ENCODE peak calls at places on chromosomes 4 and X, in nine cellular contexts. One of them, this sample, is unnamed.

GRCh38 chr4:14059006-14059405 is 431.5 kb upstream of the BOD1L1 start:
- DNase-seq in cerebellar cortex: no peak
- DNase-seq in suprapubic skin: no peak
- DNase-seq in stimulated activated naive CD4-positive, alpha-beta T cell treated with Interleukin-2 at 50 U/mL for 16 hours: no peak
- DNase-seq in T follicular helper cell: no peak
- DNase-seq in thyroid gland: no peak
- DNase-seq in NCI-H2081: no peak
- DNase-seq in heart right ventricle: no peak
- DNase-seq in occipital lobe: no peak
- DNase-seq in this sample: no peak

GRCh38 chr4:14607578-14607977 is 394.7 kb upstream of the CPEB2 start:
- DNase-seq in cerebellar cortex: no peak
- DNase-seq in suprapubic skin: no peak
- DNase-seq in stimulated activated naive CD4-positive, alpha-beta T cell treated with Interleukin-2 at 50 U/mL for 16 hours: no peak
- DNase-seq in T follicular helper cell: no peak
- DNase-seq in thyroid gland: no peak
- DNase-seq in NCI-H2081: no peak
- DNase-seq in heart right ventricle: no peak
- DNase-seq in occipital lobe: no peak
- DNase-seq in this sample: no peak

GRCh38 chr4:22695011-22695410 is 2.3 kb downstream of the GBA3 start:
- DNase-seq in cerebellar cortex: no peak
- DNase-seq in suprapubic skin: no peak
- DNase-seq in stimulated activated naive CD4-positive, alpha-beta T cell treated with Interleukin-2 at 50 U/mL for 16 hours: no peak
- DNase-seq in T follicular helper cell: no peak
- DNase-seq in thyroid gland: no peak
- DNase-seq in NCI-H2081: no peak
- DNase-seq in heart right ventricle: no peak
- DNase-seq in occipital lobe: no peak
- DNase-seq in this sample: no peak

GRCh38 chr4:52096048-52096447 is 44.9 kb downstream of the SPATA18 start:
- DNase-seq in cerebellar cortex: no peak
- DNase-seq in suprapubic skin: no peak
- DNase-seq in stimulated activated naive CD4-positive, alpha-beta T cell treated with Interleukin-2 at 50 U/mL for 16 hours: no peak
- DNase-seq in T follicular helper cell: no peak
- DNase-seq in thyroid gland: no peak
- DNase-seq in NCI-H2081: no peak
- DNase-seq in heart right ventricle: no peak
- DNase-seq in occipital lobe: no peak
- DNase-seq in this sample: no peak

GRCh38 chr4:145881991-145882390 is 56.6 kb downstream of the ZNF827 start:
- DNase-seq in cerebellar cortex: peak; percentile 64
- DNase-seq in suprapubic skin: peak; percentile 70
- DNase-seq in stimulated activated naive CD4-positive, alpha-beta T cell treated with Interleukin-2 at 50 U/mL for 16 hours: no peak
- DNase-seq in T follicular helper cell: no peak
- DNase-seq in thyroid gland: peak; percentile 91
- DNase-seq in NCI-H2081: peak; percentile 60
- DNase-seq in heart right ventricle: no peak
- DNase-seq in occipital lobe: no peak
- DNase-seq in this sample: no peak

GRCh38 chrX:31423575-31424284 is 351.9 kb upstream of the FTHL17 start:
- DNase-seq in cerebellar cortex: peak; percentile 2
- DNase-seq in suprapubic skin: no peak
- DNase-seq in stimulated activated naive CD4-positive, alpha-beta T cell treated with Interleukin-2 at 50 U/mL for 16 hours: no peak
- DNase-seq in T follicular helper cell: no peak
- DNase-seq in thyroid gland: peak; percentile 5
- DNase-seq in NCI-H2081: peak; percentile 62
- DNase-seq in heart right ventricle: no peak
- DNase-seq in occipital lobe: no peak
- DNase-seq in this sample: no peak

GRCh38 chrX:130086414-130087207 is 23.7 kb downstream of the ELF4 start:
- DNase-seq in cerebellar cortex: no peak
- DNase-seq in suprapubic skin: no peak
- DNase-seq in stimulated activated naive CD4-positive, alpha-beta T cell treated with Interleukin-2 at 50 U/mL for 16 hours: peak; percentile 58
- DNase-seq in T follicular helper cell: peak; percentile 54
- DNase-seq in thyroid gland: no peak
- DNase-seq in NCI-H2081: no peak
- DNase-seq in heart right ventricle: no peak
- DNase-seq in occipital lobe: no peak
- DNase-seq in this sample: peak; percentile 52

GRCh38 chr4:786861-787300 is 39.0 kb downstream of the CPLX1 start:
- DNase-seq in cerebellar cortex: no peak
- DNase-seq in suprapubic skin: peak; percentile 65
- DNase-seq in stimulated activated naive CD4-positive, alpha-beta T cell treated with Interleukin-2 at 50 U/mL for 16 hours: no peak
- DNase-seq in T follicular helper cell: no peak
- DNase-seq in thyroid gland: no peak
- DNase-seq in NCI-H2081: no peak
- DNase-seq in heart right ventricle: peak; percentile 63
- DNase-seq in occipital lobe: no peak
- DNase-seq in this sample: no peak

GRCh38 chr4:100098681-100099080 is 91.6 kb downstream of the DDIT4L start:
- DNase-seq in cerebellar cortex: no peak
- DNase-seq in suprapubic skin: no peak
- DNase-seq in stimulated activated naive CD4-positive, alpha-beta T cell treated with Interleukin-2 at 50 U/mL for 16 hours: no peak
- DNase-seq in T follicular helper cell: no peak
- DNase-seq in thyroid gland: no peak
- DNase-seq in NCI-H2081: no peak
- DNase-seq in heart right ventricle: no peak
- DNase-seq in occipital lobe: no peak
- DNase-seq in this sample: no peak

GRCh38 chr4:52195882-52196281 is 144.8 kb downstream of the SPATA18 start:
- DNase-seq in cerebellar cortex: no peak
- DNase-seq in suprapubic skin: no peak
- DNase-seq in stimulated activated naive CD4-positive, alpha-beta T cell treated with Interleukin-2 at 50 U/mL for 16 hours: no peak
- DNase-seq in T follicular helper cell: no peak
- DNase-seq in thyroid gland: no peak
- DNase-seq in NCI-H2081: no peak
- DNase-seq in heart right ventricle: no peak
- DNase-seq in occipital lobe: no peak
- DNase-seq in this sample: no peak

GRCh38 chrX:153717445-153717844 is 6.7 kb downstream of the BCAP31 start:
- DNase-seq in cerebellar cortex: no peak
- DNase-seq in suprapubic skin: no peak
- DNase-seq in stimulated activated naive CD4-positive, alpha-beta T cell treated with Interleukin-2 at 50 U/mL for 16 hours: no peak
- DNase-seq in T follicular helper cell: no peak
- DNase-seq in thyroid gland: no peak
- DNase-seq in NCI-H2081: no peak
- DNase-seq in heart right ventricle: no peak
- DNase-seq in occipital lobe: no peak
- DNase-seq in this sample: no peak

GRCh38 chrX:153554519-153555167 is 37.2 kb downstream of the ATP2B3 start:
- DNase-seq in cerebellar cortex: peak; percentile 76
- DNase-seq in suprapubic skin: no peak
- DNase-seq in stimulated activated naive CD4-positive, alpha-beta T cell treated with Interleukin-2 at 50 U/mL for 16 hours: peak; percentile 32
- DNase-seq in T follicular helper cell: peak; percentile 40
- DNase-seq in thyroid gland: peak; percentile 58
- DNase-seq in NCI-H2081: peak; percentile 23
- DNase-seq in heart right ventricle: peak; percentile 69
- DNase-seq in occipital lobe: peak; percentile 76
- DNase-seq in this sample: peak; percentile 28

GRCh38 chr4:57190651-57191481 is 80.7 kb upstream of the IGFBP7 start:
- DNase-seq in cerebellar cortex: peak; percentile 12
- DNase-seq in suprapubic skin: no peak
- DNase-seq in stimulated activated naive CD4-positive, alpha-beta T cell treated with Interleukin-2 at 50 U/mL for 16 hours: no peak
- DNase-seq in T follicular helper cell: no peak
- DNase-seq in thyroid gland: peak; percentile 20
- DNase-seq in NCI-H2081: no peak
- DNase-seq in heart right ventricle: no peak
- DNase-seq in occipital lobe: no peak
- DNase-seq in this sample: no peak

GRCh38 chr4:151991001-151991883 is 230.4 kb upstream of the GATB start:
- DNase-seq in cerebellar cortex: no peak
- DNase-seq in suprapubic skin: no peak
- DNase-seq in stimulated activated naive CD4-positive, alpha-beta T cell treated with Interleukin-2 at 50 U/mL for 16 hours: no peak
- DNase-seq in T follicular helper cell: no peak
- DNase-seq in thyroid gland: no peak
- DNase-seq in NCI-H2081: no peak
- DNase-seq in heart right ventricle: no peak
- DNase-seq in occipital lobe: no peak
- DNase-seq in this sample: peak; percentile 8

GRCh38 chrX:69133561-69134542 is 31.4 kb downstream of the PJA1 start:
- DNase-seq in cerebellar cortex: peak; percentile 66
- DNase-seq in suprapubic skin: no peak
- DNase-seq in stimulated activated naive CD4-positive, alpha-beta T cell treated with Interleukin-2 at 50 U/mL for 16 hours: no peak
- DNase-seq in T follicular helper cell: no peak
- DNase-seq in thyroid gland: peak; percentile 65
- DNase-seq in NCI-H2081: no peak
- DNase-seq in heart right ventricle: no peak
- DNase-seq in occipital lobe: no peak
- DNase-seq in this sample: no peak

GRCh38 chr4:100842856-100843255 is 325.0 kb upstream of the EMCN start:
- DNase-seq in cerebellar cortex: no peak
- DNase-seq in suprapubic skin: no peak
- DNase-seq in stimulated activated naive CD4-positive, alpha-beta T cell treated with Interleukin-2 at 50 U/mL for 16 hours: no peak
- DNase-seq in T follicular helper cell: no peak
- DNase-seq in thyroid gland: no peak
- DNase-seq in NCI-H2081: no peak
- DNase-seq in heart right ventricle: no peak
- DNase-seq in occipital lobe: no peak
- DNase-seq in this sample: no peak

GRCh38 chrX:9315086-9315485 is 149.8 kb upstream of the TBL1X start:
- DNase-seq in cerebellar cortex: no peak
- DNase-seq in suprapubic skin: no peak
- DNase-seq in stimulated activated naive CD4-positive, alpha-beta T cell treated with Interleukin-2 at 50 U/mL for 16 hours: no peak
- DNase-seq in T follicular helper cell: no peak
- DNase-seq in thyroid gland: no peak
- DNase-seq in NCI-H2081: no peak
- DNase-seq in heart right ventricle: no peak
- DNase-seq in occipital lobe: no peak
- DNase-seq in this sample: no peak

GRCh38 chr4:125520258-125520990 is 205.7 kb downstream of the FAT4 start:
- DNase-seq in cerebellar cortex: no peak
- DNase-seq in suprapubic skin: no peak
- DNase-seq in stimulated activated naive CD4-positive, alpha-beta T cell treated with Interleukin-2 at 50 U/mL for 16 hours: no peak
- DNase-seq in T follicular helper cell: no peak
- DNase-seq in thyroid gland: no peak
- DNase-seq in NCI-H2081: no peak
- DNase-seq in heart right ventricle: no peak
- DNase-seq in occipital lobe: no peak
- DNase-seq in this sample: no peak

GRCh38 chr4:144903953-144904711 is 193.9 kb downstream of the ANAPC10 start:
- DNase-seq in cerebellar cortex: no peak
- DNase-seq in suprapubic skin: no peak
- DNase-seq in stimulated activated naive CD4-positive, alpha-beta T cell treated with Interleukin-2 at 50 U/mL for 16 hours: no peak
- DNase-seq in T follicular helper cell: no peak
- DNase-seq in thyroid gland: no peak
- DNase-seq in NCI-H2081: no peak
- DNase-seq in heart right ventricle: no peak
- DNase-seq in occipital lobe: no peak
- DNase-seq in this sample: no peak

GRCh38 chr4:183342541-183343533 is 20.6 kb upstream of the CLDN24 start:
- DNase-seq in cerebellar cortex: no peak
- DNase-seq in suprapubic skin: no peak
- DNase-seq in stimulated activated naive CD4-positive, alpha-beta T cell treated with Interleukin-2 at 50 U/mL for 16 hours: no peak
- DNase-seq in T follicular helper cell: no peak
- DNase-seq in thyroid gland: no peak
- DNase-seq in NCI-H2081: no peak
- DNase-seq in heart right ventricle: peak; percentile 20
- DNase-seq in occipital lobe: no peak
- DNase-seq in this sample: no peak